ENCODE peak calls at places on chromosomes 2 and 18, in four cellular contexts. G, S, B and Y are unnamed samples.

GRCh38 chr18:9066817-9067306 is 35.6 kb upstream of the NDUFV2 start:
- DNase-seq in B (no peak), S (no peak), G (no peak), Y (no peak)

GRCh38 chr2:229514318-229514717 is 200.0 kb downstream of the DNER start:
- DNase-seq in S (no peak), B (no peak), G (no peak), Y (no peak)

GRCh38 chr18:55925772-55926171 is 337.8 kb upstream of the TCF4 start:
- DNase-seq in S (no peak), B (no peak), G (no peak), Y (no peak)

GRCh38 chr2:218733615-218734021 is 23.0 kb downstream of the TTLL4 start:
- DNase-seq in G (no peak), S (peak), B (peak), Y (no peak)

GRCh38 chr2:162297925-162298552 is 20.4 kb downstream of the IFIH1 start:
- DNase-seq in S (peak), B (peak), G (peak), Y (peak)

GRCh38 chr2:61878756-61879155 is 9.7 kb downstream of the CCT4 start:
- DNase-seq in B (no peak), G (no peak), S (no peak), Y (no peak)

GRCh38 chr18:36950282-36950681 is 121.4 kb downstream of the KIAA1328 start:
- DNase-seq in S (no peak), B (no peak), G (no peak), Y (no peak)

GRCh38 chr2:54709341-54709809 is 14.1 kb upstream of the EML6 start:
- DNase-seq in B (no peak), S (no peak), G (no peak), Y (no peak)

GRCh38 chr2:240586919-240587800 is 626 bp downstream of the CAPN10 start:
- DNase-seq in B (no peak), S (peak), G (peak), Y (peak)

GRCh38 chr2:85421706-85422457 is 3.4 kb downstream of the SH2D6 start:
- DNase-seq in S (no peak), B (no peak), G (no peak), Y (no peak)

GRCh38 chr2:240832205-240832727 is 12.2 kb upstream of the KIF1A start:
- DNase-seq in G (peak), S (peak), B (peak), Y (peak)

GRCh38 chr2:29165362-29166236 is 50.4 kb downstream of the CLIP4 start:
- DNase-seq in G (no peak), B (peak), S (peak), Y (no peak)

GRCh38 chr18:32300914-32301313 is 111.1 kb downstream of the MEP1B start:
- DNase-seq in B (peak), G (no peak), S (peak), Y (no peak)

GRCh38 chr18:6294119-6294784 is 120.5 kb downstream of the L3MBTL4 start:
- DNase-seq in G (no peak), B (no peak), S (no peak), Y (no peak)

GRCh38 chr2:48620604-48621003 is 2.9 kb downstream of the GTF2A1L start:
- DNase-seq in G (no peak), S (no peak), B (no peak), Y (no peak)

GRCh38 chr2:10532631-10533101 is 84.5 kb upstream of the ODC1 start:
- DNase-seq in S (peak), B (peak), G (no peak), Y (peak)

GRCh38 chr2:72895759-72896281 is 8.6 kb downstream of the SPR start:
- DNase-seq in S (peak), G (peak), B (peak), Y (no peak)

GRCh38 chr2:97761192-97761591 is 47.8 kb downstream of the ZAP70 start:
- DNase-seq in S (no peak), G (no peak), B (no peak), Y (no peak)

GRCh38 chr2:210399440-210400041 is 77.0 kb downstream of the LANCL1 start:
- DNase-seq in S (peak), B (peak), G (no peak), Y (no peak)

GRCh38 chr2:54240515-54241219 is 15.4 kb downstream of the TSPYL6 start:
- DNase-seq in S (peak), B (peak), G (peak), Y (no peak)

GRCh38 chr2:225074919-225075681 is 32.8 kb upstream of the DOCK10 start:
- DNase-seq in S (peak), B (no peak), G (no peak), Y (no peak)

GRCh38 chr18:58186258-58186948 is 142.4 kb downstream of the NEDD4L start:
- DNase-seq in B (peak), S (peak), G (no peak), Y (no peak)

GRCh38 chr2:216519154-216519762 is 20.6 kb downstream of the RPL37A start:
- DNase-seq in B (peak), S (peak), G (peak), Y (peak)

GRCh38 chr2:178718283-178718682 is 88.9 kb downstream of the TTN start:
- DNase-seq in G (no peak), B (no peak), S (no peak), Y (no peak)

GRCh38 chr2:118387509-118387908 is 299.2 kb downstream of the INSIG2 start:
- DNase-seq in G (no peak), S (peak), B (peak), Y (no peak)

GRCh38 chr2:138087761-138088602 is 123.7 kb downstream of the HNMT start:
- DNase-seq in G (no peak), B (no peak), S (no peak), Y (no peak)

GRCh38 chr2:64722645-64723044 is 68.9 kb upstream of the SERTAD2 start:
- DNase-seq in G (no peak), S (no peak), B (no peak), Y (no peak)

GRCh38 chr2:38720613-38721241 is 30.4 kb downstream of the SRSF7 start:
- DNase-seq in B (peak), S (peak), G (no peak), Y (no peak)

GRCh38 chr2:19078709-19079108 is 279.7 kb downstream of the OSR1 start:
- DNase-seq in G (no peak), B (no peak), S (no peak), Y (no peak)

GRCh38 chr18:67730884-67731283 is 214.4 kb upstream of the DSEL start:
- DNase-seq in S (peak), G (no peak), B (peak), Y (no peak)

GRCh38 chr2:119544075-119545031 is at the start of gene CFAP221:
- DNase-seq in G (peak), S (peak), B (peak), Y (no peak)

GRCh38 chr18:25456284-25456683 is 104.3 kb upstream of the ZNF521 start:
- DNase-seq in G (no peak), S (no peak), B (no peak), Y (no peak)

GRCh38 chr2:67516899-67517530 is 119.9 kb downstream of the ETAA1 start:
- DNase-seq in S (peak), B (peak), G (no peak), Y (no peak)

GRCh38 chr2:18209934-18210639 is 331.6 kb downstream of the KCNS3 start:
- DNase-seq in B (peak), S (peak), G (no peak), Y (no peak)

GRCh38 chr2:23434721-23435121 is 49.7 kb downstream of the KLHL29 start:
- DNase-seq in G (no peak), S (peak), B (peak), Y (no peak)

DNA sequence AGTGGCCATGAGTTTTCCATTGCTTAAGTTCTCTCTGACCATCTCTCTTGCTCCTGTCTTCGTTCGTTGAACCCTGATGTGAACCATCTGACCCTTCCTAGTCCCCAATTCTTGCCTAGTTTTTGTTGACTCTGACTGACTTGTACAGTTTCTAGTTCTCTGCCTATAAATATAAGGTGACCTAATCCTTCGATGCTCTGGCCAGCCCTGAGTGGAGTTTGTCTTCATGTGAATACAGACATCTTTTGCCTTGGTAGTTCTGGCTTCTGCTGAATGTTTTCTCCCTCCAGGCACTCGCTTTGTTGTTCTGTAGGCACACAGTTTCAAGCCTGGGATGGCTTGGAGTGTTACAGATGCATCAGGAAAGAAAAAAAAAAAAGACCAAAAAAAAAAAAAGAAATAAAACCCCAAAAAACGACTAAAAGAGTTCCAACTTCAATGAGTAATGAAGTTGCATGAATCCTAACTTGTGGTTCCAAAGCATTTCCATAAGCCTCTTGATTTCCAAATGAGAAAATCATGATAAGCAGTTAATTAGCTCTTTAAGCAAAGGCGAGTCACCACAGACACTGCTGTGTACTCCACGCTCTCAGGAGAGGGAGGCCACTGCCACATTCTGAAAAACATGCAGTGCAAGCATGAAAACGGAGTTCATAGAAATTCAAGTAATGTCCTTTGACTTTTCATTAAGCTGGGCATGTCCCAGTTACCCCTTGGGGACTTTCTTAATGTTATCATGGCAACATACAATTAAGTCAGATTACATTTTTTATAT is 165.2 kb downstream of the TDRD15 start:
- DNase-seq in B (no peak), S (no peak), G (no peak), Y (no peak)
- H3K27ac ChIP-seq in B (no peak), S (no peak), G (peak), Y (no peak)

DNA sequence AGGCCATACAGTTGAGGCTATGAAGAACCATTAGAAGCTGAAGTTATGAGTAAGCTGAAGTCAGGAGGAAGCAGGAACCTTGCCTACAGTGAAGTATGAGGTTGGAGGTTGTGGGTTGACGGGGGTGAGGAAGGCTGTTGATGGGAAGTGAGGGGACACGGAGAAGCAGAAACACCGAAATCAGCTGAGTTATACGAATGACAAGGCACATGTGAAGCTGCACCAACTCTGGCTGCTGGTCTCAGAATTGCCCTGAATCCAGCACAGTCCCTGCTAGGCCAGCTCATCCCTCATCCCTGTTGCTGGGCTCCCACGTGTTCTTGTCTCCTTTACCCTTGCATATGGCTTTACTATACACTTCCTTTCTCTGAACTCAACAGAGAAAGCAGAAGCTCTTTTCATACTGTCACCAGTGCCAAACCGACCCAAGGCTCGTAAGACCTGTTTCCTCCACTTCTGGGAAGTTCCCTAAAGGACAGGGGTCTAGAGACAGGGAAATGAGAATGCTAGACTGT is 9.2 kb upstream of the TMEM247 start:
- DNase-seq in G (no peak), S (no peak), B (no peak), Y (no peak)
- H2AFZ ChIP-seq in G (no peak), S (no peak), B (peak), Y (no peak)

GRCh38 chr18:49669403-49669802 is 107.5 kb downstream of the LIPG start:
- DNase-seq in S (no peak), G (no peak), B (no peak), Y (no peak)
- H3K4me2 ChIP-seq in S (no peak), G (peak), B (no peak), Y (no peak)

DNA sequence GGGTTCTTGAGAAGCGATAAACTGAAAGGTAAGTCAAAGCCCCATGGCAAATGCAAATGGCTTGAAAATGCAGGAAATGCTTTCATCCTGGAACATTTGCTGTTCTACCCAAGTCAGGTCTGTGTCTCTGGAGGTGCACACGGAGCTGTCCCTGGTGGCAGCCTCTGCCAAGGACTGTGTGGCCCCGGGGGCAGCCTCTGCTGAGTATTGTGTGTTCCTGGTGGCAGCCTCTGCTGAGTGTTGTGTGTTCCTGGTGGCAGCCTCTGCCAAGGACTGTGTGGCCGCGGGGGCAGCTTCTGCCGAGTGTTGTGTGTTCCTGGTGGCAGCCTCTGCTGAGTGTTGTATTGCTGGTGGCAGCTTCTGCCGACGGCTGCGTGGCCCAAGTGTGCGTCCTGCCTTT is 135.6 kb upstream of the ALKAL2 start:
- DNase-seq in B (no peak), S (no peak), G (no peak), Y (no peak)
- H3K27ac ChIP-seq in B (no peak), S (no peak), G (no peak), Y (no peak)

DNA sequence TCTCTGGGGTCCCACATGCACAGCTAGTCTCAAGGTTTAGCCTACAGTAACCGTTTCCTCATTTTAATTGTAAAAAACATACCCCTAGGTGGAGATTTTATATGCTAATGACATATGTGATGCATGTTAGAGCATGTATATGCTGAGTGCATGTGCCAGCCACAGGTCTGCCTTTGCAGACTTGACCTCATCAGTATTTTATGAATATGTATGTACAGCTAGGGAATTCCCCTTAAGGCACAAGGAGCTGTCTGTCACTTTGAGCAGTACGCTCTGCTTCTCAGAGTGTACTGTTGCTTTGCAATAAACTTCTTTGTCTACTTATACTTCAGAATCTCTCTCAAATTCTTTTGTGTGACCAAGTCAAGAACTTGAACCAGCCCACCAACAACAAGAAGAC is 131.2 kb upstream of the ERBB4 start:
- DNase-seq in S (no peak), B (no peak), G (no peak), Y (no peak)
- H2AFZ ChIP-seq in S (no peak), B (no peak), G (no peak), Y (no peak)

GRCh38 chr2:1230155-1230893 is 182.9 kb upstream of the TPO start:
- DNase-seq in B (no peak), S (no peak), G (no peak), Y (no peak)

GRCh38 chr2:1234731-1235308 is 178.4 kb upstream of the TPO start:
- DNase-seq in S (no peak), B (peak), G (no peak), Y (no peak)

GRCh38 chr2:1233280-1233679 is 180.0 kb upstream of the TPO start:
- DNase-seq in B (no peak), G (no peak), S (no peak), Y (no peak)

GRCh38 chr2:1227289-1227900 is 185.9 kb upstream of the TPO start:
- DNase-seq in B (no peak), S (no peak), G (no peak), Y (no peak)

GRCh38 chr2:1231664-1232063 is 181.6 kb upstream of the TPO start:
- DNase-seq in S (no peak), G (no peak), B (no peak), Y (no peak)
- H3K4me2 ChIP-seq in S (no peak), G (no peak), B (no peak), Y (no peak)

GRCh38 chr2:191246820-191247380 is 1.7 kb downstream of the MYO1B start:
- DNase-seq in S (peak), G (no peak), B (no peak), Y (no peak)

GRCh38 chr2:191245869-191246531 is 796 bp downstream of the MYO1B start:
- DNase-seq in S (peak), B (peak), G (peak), Y (peak)

GRCh38 chr2:191244350-191244749 is 854 bp upstream of the MYO1B start:
- DNase-seq in G (no peak), S (peak), B (no peak), Y (no peak)

GRCh38 chr2:191243154-191243553 is 2.0 kb upstream of the MYO1B start:
- DNase-seq in B (no peak), G (no peak), S (no peak), Y (no peak)

DNA sequence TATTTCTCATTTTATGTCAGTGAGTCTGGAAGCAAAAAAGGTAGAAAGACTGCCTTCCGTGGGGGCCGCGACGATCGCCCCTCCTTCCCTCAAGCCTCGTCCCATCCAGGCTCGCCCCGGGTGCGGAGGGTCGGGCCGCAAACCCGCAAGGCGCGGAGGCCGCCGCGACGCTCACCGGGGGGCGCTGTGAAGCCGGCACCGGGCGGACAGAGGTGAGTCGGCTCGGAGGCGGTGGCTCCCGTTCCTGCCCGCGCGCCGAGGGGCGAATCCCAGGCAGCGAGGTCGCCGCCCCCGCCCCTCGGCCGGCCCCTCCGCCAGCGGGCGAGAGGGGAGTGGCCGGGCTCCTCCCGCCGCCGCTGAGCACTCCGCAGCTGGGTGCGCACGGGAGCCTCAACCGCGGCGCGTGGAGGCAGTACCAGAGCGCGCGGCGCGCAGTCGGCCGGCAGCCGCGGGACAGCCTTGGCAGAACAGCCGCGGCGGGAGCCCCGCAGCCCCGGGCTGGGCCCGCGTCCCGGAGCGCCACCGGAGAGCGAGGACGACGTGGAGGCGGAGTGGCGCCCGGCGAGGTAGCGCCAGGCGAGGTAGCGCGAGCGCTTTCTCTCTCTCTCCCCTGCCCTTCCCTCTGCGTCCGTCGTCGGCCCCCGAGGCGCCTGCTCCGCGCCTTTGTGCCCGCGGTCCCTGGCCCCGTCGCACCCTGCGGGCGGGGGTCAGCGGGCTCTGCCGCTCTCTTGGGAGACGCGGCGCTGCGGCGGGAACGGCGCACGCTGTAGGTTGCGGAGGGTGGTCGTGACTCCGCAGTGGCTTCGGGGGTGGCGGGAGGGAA is at the start of gene MYO1B:
- DNase-seq in S (peak), B (peak), G (peak), Y (peak)
- H3K27ac ChIP-seq in S (peak), B (peak), G (peak), Y (peak)

DNA sequence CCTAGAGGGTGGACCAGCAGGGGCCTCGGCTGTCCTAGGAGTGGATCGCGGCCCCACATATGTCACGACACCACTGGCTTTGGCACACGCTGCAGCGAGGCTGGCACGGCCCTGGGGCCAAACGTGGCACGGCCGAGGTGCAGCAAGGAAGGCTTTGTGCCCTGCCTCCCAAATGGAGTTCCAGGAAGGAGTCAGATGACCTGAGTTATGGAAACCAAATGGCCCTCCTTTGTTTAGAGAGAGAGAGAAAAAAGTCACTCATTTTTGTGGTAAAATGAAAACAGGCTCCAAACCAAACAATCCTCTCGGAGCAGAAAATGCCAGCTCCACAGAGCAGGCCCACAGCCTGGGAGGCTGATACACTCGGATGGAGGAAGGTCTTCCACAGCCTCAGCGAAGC is 105.6 kb downstream of the ANTXR1 start:
- DNase-seq in B (peak), S (peak), G (no peak), Y (no peak)
- H2AFZ ChIP-seq in B (peak), S (no peak), G (no peak), Y (no peak)